ENCODE peak calls at places on chromosomes 1 and 21, in seven cellular contexts. U, B, H, G, F, Q and C are unnamed samples.

GRCh38 chr1:6128276-6129081 is 51.6 kb downstream of the CHD5 start:
- DNase-seq in U (no peak), B (no peak), H (no peak), G (no peak), F (no peak), Q (no peak), C (no peak)

GRCh38 chr21:33755354-33755753 is 113.1 kb downstream of the ITSN1 start:
- DNase-seq in U (no peak), B (no peak), H (no peak), G (no peak), F (no peak), Q (no peak), C (no peak)

GRCh38 chr1:194117582-194117981 is 931.2 kb upstream of the B3GALT2 start:
- DNase-seq in U (no peak), B (no peak), H (no peak), G (no peak), F (no peak), Q (peak), C (no peak)

GRCh38 chr21:38289697-38290096 is 32.9 kb downstream of the KCNJ15 start:
- DNase-seq in U (no peak), B (no peak), H (peak), G (peak), F (peak), Q (no peak), C (no peak)

GRCh38 chr21:31893841-31894240 is 21.0 kb downstream of the HUNK start:
- DNase-seq in U (no peak), B (no peak), H (no peak), G (peak), F (no peak), Q (no peak), C (no peak)

GRCh38 chr1:225762444-225762843 is 15.2 kb upstream of the SRP9 start:
- DNase-seq in U (no peak), B (no peak), H (peak), G (peak), F (no peak), Q (no peak), C (no peak)

GRCh38 chr1:221174598-221174997 is 295.4 kb downstream of the HLX start:
- DNase-seq in U (no peak), B (no peak), H (no peak), G (no peak), F (no peak), Q (no peak), C (no peak)

GRCh38 chr1:32619701-32620485 is 30.5 kb downstream of the ZBTB8OS start:
- DNase-seq in U (peak), B (no peak), H (peak), G (no peak), F (peak), Q (no peak), C (peak)

GRCh38 chr21:39681257-39681656 is 63.7 kb upstream of the IGSF5 start:
- DNase-seq in U (no peak), B (no peak), H (no peak), G (no peak), F (no peak), Q (no peak), C (no peak)

GRCh38 chr1:13498553-13498952 is 15.2 kb downstream of the LRRC38 start:
- DNase-seq in U (no peak), B (no peak), H (no peak), G (no peak), F (no peak), Q (no peak), C (no peak)

GRCh38 chr1:178311164-178311563 is 185.6 kb downstream of the CLEC20A start:
- DNase-seq in U (no peak), B (no peak), H (no peak), G (no peak), F (peak), Q (no peak), C (no peak)

GRCh38 chr1:236361909-236362590 is 32.0 kb upstream of the EDARADD start:
- DNase-seq in U (no peak), B (no peak), H (no peak), G (no peak), F (no peak), Q (no peak), C (no peak)

GRCh38 chr1:165542015-165542631 is 1.7 kb upstream of the LRRC52 start:
- DNase-seq in U (no peak), B (no peak), H (peak), G (no peak), F (no peak), Q (no peak), C (no peak)

GRCh38 chr1:35807614-35808375 is at the start of gene AGO4:
- DNase-seq in U (peak), B (peak), H (peak), G (peak), F (peak), Q (peak), C (peak)

GRCh38 chr1:27967106-27967883 is 7.5 kb downstream of the XKR8 start:
- DNase-seq in U (no peak), B (no peak), H (no peak), G (no peak), F (no peak), Q (no peak), C (no peak)

GRCh38 chr1:204819495-204819894 is 51.2 kb upstream of the NFASC start:
- DNase-seq in U (no peak), B (no peak), H (no peak), G (no peak), F (no peak), Q (no peak), C (no peak)

GRCh38 chr1:41476807-41477361 is 7.6 kb downstream of the EDN2 start:
- DNase-seq in U (no peak), B (no peak), H (no peak), G (no peak), F (no peak), Q (no peak), C (no peak)

GRCh38 chr1:20028125-20028524 is 41.9 kb upstream of the PLA2G5 start:
- DNase-seq in U (no peak), B (no peak), H (no peak), G (no peak), F (no peak), Q (no peak), C (no peak)

GRCh38 chr1:98468111-98468717 is 193.3 kb upstream of the SNX7 start:
- DNase-seq in U (peak), B (peak), H (peak), G (peak), F (peak), Q (no peak), C (peak)

GRCh38 chr1:180981596-180982387 is 40.9 kb downstream of the STX6 start:
- DNase-seq in U (peak), B (no peak), H (no peak), G (no peak), F (no peak), Q (no peak), C (peak)

GRCh38 chr1:25170439-25170838 is 61.9 kb downstream of the SYF2 start:
- DNase-seq in U (no peak), B (no peak), H (no peak), G (no peak), F (no peak), Q (no peak), C (no peak)

GRCh38 chr21:46411691-46412090 is 47.0 kb upstream of the DIP2A start:
- DNase-seq in U (no peak), B (no peak), H (no peak), G (no peak), F (no peak), Q (no peak), C (no peak)

GRCh38 chr21:35616090-35616489 is 444.2 kb downstream of the SETD4 start:
- DNase-seq in U (no peak), B (no peak), H (no peak), G (peak), F (peak), Q (no peak), C (no peak)